ENCODE peak calls at places on chromosomes 12 and 14, in five cellular contexts. One of them, this sample, is unnamed.

GRCh38 chr12:123614110-123614509 is 12.2 kb downstream of the DDX55 start:
- DNase-seq in activated naive CD8-positive, alpha-beta T cell treated with anti-CD3 and anti-CD28 coated beads, Interleukin-2, amount 50 U/mL, for 24 hours: no peak
- DNase-seq in NCI-H1092 treated with DMSO at 0.1 percent for 48 hours: no peak
- DNase-seq in HEK293T: no peak
- DNase-seq in stimulated activated CD4-positive, alpha-beta T cell treated with anti-CD3 and anti-CD28 coated beads, Interleukin-12 subunit alpha, Interleukin-12 subunit beta, amount 100 ng/mL, for 48 hours: no peak
- DNase-seq in this sample: no peak

GRCh38 chr14:56224691-56225681 is 106.8 kb downstream of the PELI2 start:
- DNase-seq in activated naive CD8-positive, alpha-beta T cell treated with anti-CD3 and anti-CD28 coated beads, Interleukin-2, amount 50 U/mL, for 24 hours: no peak
- DNase-seq in NCI-H1092 treated with DMSO at 0.1 percent for 48 hours: no peak
- DNase-seq in HEK293T: no peak
- DNase-seq in stimulated activated CD4-positive, alpha-beta T cell treated with anti-CD3 and anti-CD28 coated beads, Interleukin-12 subunit alpha, Interleukin-12 subunit beta, amount 100 ng/mL, for 48 hours: no peak
- DNase-seq in this sample: no peak

GRCh38 chr14:91207008-91207407 is 37.5 kb downstream of the GPR68 start:
- DNase-seq in activated naive CD8-positive, alpha-beta T cell treated with anti-CD3 and anti-CD28 coated beads, Interleukin-2, amount 50 U/mL, for 24 hours: no peak
- DNase-seq in NCI-H1092 treated with DMSO at 0.1 percent for 48 hours: no peak
- DNase-seq in HEK293T: no peak
- DNase-seq in stimulated activated CD4-positive, alpha-beta T cell treated with anti-CD3 and anti-CD28 coated beads, Interleukin-12 subunit alpha, Interleukin-12 subunit beta, amount 100 ng/mL, for 48 hours: no peak
- DNase-seq in this sample: no peak

GRCh38 chr12:18432211-18432610 is 170.9 kb downstream of the PIK3C2G start:
- DNase-seq in activated naive CD8-positive, alpha-beta T cell treated with anti-CD3 and anti-CD28 coated beads, Interleukin-2, amount 50 U/mL, for 24 hours: no peak
- DNase-seq in NCI-H1092 treated with DMSO at 0.1 percent for 48 hours: no peak
- DNase-seq in HEK293T: no peak
- DNase-seq in stimulated activated CD4-positive, alpha-beta T cell treated with anti-CD3 and anti-CD28 coated beads, Interleukin-12 subunit alpha, Interleukin-12 subunit beta, amount 100 ng/mL, for 48 hours: no peak
- DNase-seq in this sample: no peak

GRCh38 chr14:64956697-64957412 is 14.3 kb upstream of the GPX2 start:
- DNase-seq in activated naive CD8-positive, alpha-beta T cell treated with anti-CD3 and anti-CD28 coated beads, Interleukin-2, amount 50 U/mL, for 24 hours: no peak
- DNase-seq in NCI-H1092 treated with DMSO at 0.1 percent for 48 hours: no peak
- DNase-seq in HEK293T: no peak
- DNase-seq in stimulated activated CD4-positive, alpha-beta T cell treated with anti-CD3 and anti-CD28 coated beads, Interleukin-12 subunit alpha, Interleukin-12 subunit beta, amount 100 ng/mL, for 48 hours: no peak
- DNase-seq in this sample: no peak

GRCh38 chr12:103780093-103780440 is 61.0 kb downstream of the NT5DC3 start:
- DNase-seq in activated naive CD8-positive, alpha-beta T cell treated with anti-CD3 and anti-CD28 coated beads, Interleukin-2, amount 50 U/mL, for 24 hours: no peak
- DNase-seq in NCI-H1092 treated with DMSO at 0.1 percent for 48 hours: no peak
- DNase-seq in HEK293T: no peak
- DNase-seq in stimulated activated CD4-positive, alpha-beta T cell treated with anti-CD3 and anti-CD28 coated beads, Interleukin-12 subunit alpha, Interleukin-12 subunit beta, amount 100 ng/mL, for 48 hours: no peak
- DNase-seq in this sample: peak

GRCh38 chr12:49587174-49587908 is 18.1 kb downstream of the FAM186B start:
- DNase-seq in activated naive CD8-positive, alpha-beta T cell treated with anti-CD3 and anti-CD28 coated beads, Interleukin-2, amount 50 U/mL, for 24 hours: no peak
- DNase-seq in NCI-H1092 treated with DMSO at 0.1 percent for 48 hours: no peak
- DNase-seq in HEK293T: no peak
- DNase-seq in stimulated activated CD4-positive, alpha-beta T cell treated with anti-CD3 and anti-CD28 coated beads, Interleukin-12 subunit alpha, Interleukin-12 subunit beta, amount 100 ng/mL, for 48 hours: no peak
- DNase-seq in this sample: no peak

GRCh38 chr12:79566452-79566851 is 124.3 kb downstream of the PAWR start:
- DNase-seq in activated naive CD8-positive, alpha-beta T cell treated with anti-CD3 and anti-CD28 coated beads, Interleukin-2, amount 50 U/mL, for 24 hours: no peak
- DNase-seq in NCI-H1092 treated with DMSO at 0.1 percent for 48 hours: no peak
- DNase-seq in HEK293T: no peak
- DNase-seq in stimulated activated CD4-positive, alpha-beta T cell treated with anti-CD3 and anti-CD28 coated beads, Interleukin-12 subunit alpha, Interleukin-12 subunit beta, amount 100 ng/mL, for 48 hours: no peak
- DNase-seq in this sample: no peak

This sample was measured in trophoblast cell.